ENCODE peak calls at places on chromosome 19, in ten cellular contexts. J is stomach, L is Peyer's patch, C is endodermal cell, I is dorsolateral prefrontal cortex, V is cardiac muscle cell, B is uterus, O is upper lobe of right lung, T is tibial artery, X is lung. F is an unnamed sample.

GRCh38 chr19:16368385-16369305 is 44.0 kb downstream of the KLF2 start:
- DNase-seq in B (no peak), V (no peak), C (no peak), L (peak), I (no peak), J (no peak), T (no peak), O (no peak), X (no peak), F (peak)

GRCh38 chr19:17627921-17628320 is 60.2 kb downstream of the UNC13A start:
- DNase-seq in I (no peak), L (no peak), V (no peak), O (no peak), X (no peak), T (no peak), C (peak), J (no peak), B (no peak), F (no peak)

GRCh38 chr19:14418743-14419037 is 451 bp downstream of the DDX39A start:
- DNase-seq in V (no peak), I (no peak), O (no peak), J (no peak), L (no peak), X (no peak), T (no peak), B (no peak), C (no peak), F (no peak)

GRCh38 chr19:29260477-29261317 is 47.7 kb upstream of the UQCRFS1 start:
- DNase-seq in L (no peak), T (no peak), B (no peak), X (no peak), C (peak), O (no peak), J (no peak), I (no peak), V (peak), F (no peak)

GRCh38 chr19:18274303-18274775 is at the start of gene IQCN:
- DNase-seq in B (peak), V (peak), J (peak), T (peak), O (no peak), X (no peak), I (no peak), L (peak), C (peak), F (peak)

GRCh38 chr19:41997121-41997850 is 3.3 kb upstream of the ATP1A3 start:
- DNase-seq in T (no peak), I (no peak), C (peak), L (no peak), X (no peak), O (no peak), J (peak), V (peak), B (no peak), F (peak)

GRCh38 chr19:33156354-33156753 is 24.4 kb downstream of the WDR88 start:
- DNase-seq in L (no peak), J (no peak), X (no peak), O (no peak), I (no peak), V (peak), C (peak), T (no peak), B (no peak), F (no peak)

GRCh38 chr19:3370728-3371591 is 4.6 kb downstream of the NFIC start:
- DNase-seq in V (no peak), X (no peak), O (no peak), T (no peak), L (no peak), I (no peak), B (no peak), J (no peak), C (no peak), F (no peak)

GRCh38 chr19:28213476-28214082 is 999.4 kb downstream of the UQCRFS1 start:
- DNase-seq in I (no peak), L (no peak), B (no peak), O (no peak), T (no peak), J (no peak), C (no peak), V (no peak), X (no peak), F (no peak)

GRCh38 chr19:18205180-18205915 is 1.5 kb upstream of the RAB3A start:
- DNase-seq in C (peak), B (peak), J (peak), O (peak), T (peak), L (peak), V (peak), I (peak), X (peak), F (peak)

GRCh38 chr19:13118424-13119193 is 545 bp downstream of the NACC1 start:
- DNase-seq in C (peak), X (peak), T (no peak), O (peak), L (peak), V (peak), I (no peak), B (no peak), J (peak), F (no peak)

GRCh38 chr19:55393362-55393761 is 7.6 kb downstream of the RPL28 start:
- DNase-seq in I (no peak), J (no peak), X (no peak), T (no peak), B (no peak), O (no peak), C (no peak), L (no peak), V (peak), F (no peak)
- H3K4me3 ChIP-seq in I (no peak), J (no peak), X (no peak), T (no peak), B (no peak), O (no peak), C (no peak), L (no peak), V (no peak), F (no peak)

GRCh38 chr19:8148410-8149231 is 771 bp downstream of the FBN3 start:
- DNase-seq in C (peak), J (no peak), O (peak), L (no peak), V (no peak), X (no peak), I (no peak), B (no peak), T (no peak), F (no peak)

GRCh38 chr19:8148088-8148409 is 1.3 kb downstream of the FBN3 start:
- DNase-seq in I (no peak), L (no peak), C (no peak), X (no peak), V (no peak), J (no peak), T (no peak), B (no peak), O (no peak), F (no peak)

GRCh38 chr19:8145969-8146368 is 3.4 kb downstream of the FBN3 start:
- DNase-seq in X (no peak), T (no peak), I (no peak), B (no peak), O (peak), C (peak), J (no peak), V (no peak), L (no peak), F (no peak)

GRCh38 chr19:8147579-8147978 is 1.8 kb downstream of the FBN3 start:
- DNase-seq in T (no peak), X (peak), L (no peak), J (no peak), O (peak), B (no peak), I (no peak), V (no peak), C (no peak), F (no peak)

GRCh38 chr19:8146877-8147575 is 2.4 kb downstream of the FBN3 start:
- DNase-seq in C (no peak), O (peak), I (no peak), L (no peak), B (no peak), X (no peak), T (no peak), J (no peak), V (no peak), F (no peak)
- H3K27ac ChIP-seq in C (no peak), O (no peak), I (no peak), L (no peak), B (no peak), X (no peak), T (no peak), J (no peak), V (no peak), F (no peak)

GRCh38 chr19:46622118-46622446 is 2.8 kb downstream of the PTGIR start:
- DNase-seq in C (no peak), J (no peak), V (no peak), O (no peak), X (no peak), T (no peak), B (no peak), L (no peak), I (no peak), F (no peak)

GRCh38 chr19:46618670-46619231 is 6.1 kb downstream of the PTGIR start:
- DNase-seq in I (no peak), O (no peak), X (no peak), V (peak), T (no peak), B (no peak), L (no peak), C (no peak), J (peak), F (peak)

GRCh38 chr19:46620716-46621115 is 4.2 kb downstream of the PTGIR start:
- DNase-seq in I (no peak), B (no peak), J (no peak), C (no peak), O (no peak), X (no peak), T (no peak), L (no peak), V (peak), F (no peak)

GRCh38 chr19:46621191-46622117 is 3.4 kb downstream of the PTGIR start:
- DNase-seq in C (no peak), V (no peak), O (no peak), B (no peak), L (no peak), I (no peak), J (no peak), X (no peak), T (no peak), F (no peak)

DNA sequence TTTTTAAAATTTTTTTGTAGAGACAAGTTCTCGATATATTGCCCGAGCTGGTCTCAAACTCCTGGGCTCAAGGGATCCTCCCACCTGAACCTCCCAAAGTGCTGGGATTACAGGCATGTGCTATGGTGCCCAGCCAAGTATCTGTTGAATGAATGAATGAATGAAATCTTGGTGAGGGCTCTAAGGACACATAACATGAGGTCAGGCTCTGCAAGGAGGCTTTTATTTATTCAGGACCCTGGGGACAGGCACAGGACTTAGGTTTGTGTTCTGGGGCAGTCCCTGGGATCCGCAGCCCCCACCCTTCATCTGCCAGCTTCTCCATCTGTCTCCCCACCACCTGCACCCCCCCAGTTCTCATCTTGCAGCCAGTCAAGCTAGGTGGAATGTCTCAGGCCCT is 4.6 kb downstream of the PTGIR start:
- DNase-seq in B (no peak), L (no peak), C (no peak), J (no peak), T (no peak), O (no peak), X (no peak), I (no peak), V (no peak), F (no peak)
- H3K4me3 ChIP-seq in B (no peak), L (no peak), C (no peak), J (no peak), T (peak), O (no peak), X (no peak), I (no peak), V (no peak), F (no peak)

DNA sequence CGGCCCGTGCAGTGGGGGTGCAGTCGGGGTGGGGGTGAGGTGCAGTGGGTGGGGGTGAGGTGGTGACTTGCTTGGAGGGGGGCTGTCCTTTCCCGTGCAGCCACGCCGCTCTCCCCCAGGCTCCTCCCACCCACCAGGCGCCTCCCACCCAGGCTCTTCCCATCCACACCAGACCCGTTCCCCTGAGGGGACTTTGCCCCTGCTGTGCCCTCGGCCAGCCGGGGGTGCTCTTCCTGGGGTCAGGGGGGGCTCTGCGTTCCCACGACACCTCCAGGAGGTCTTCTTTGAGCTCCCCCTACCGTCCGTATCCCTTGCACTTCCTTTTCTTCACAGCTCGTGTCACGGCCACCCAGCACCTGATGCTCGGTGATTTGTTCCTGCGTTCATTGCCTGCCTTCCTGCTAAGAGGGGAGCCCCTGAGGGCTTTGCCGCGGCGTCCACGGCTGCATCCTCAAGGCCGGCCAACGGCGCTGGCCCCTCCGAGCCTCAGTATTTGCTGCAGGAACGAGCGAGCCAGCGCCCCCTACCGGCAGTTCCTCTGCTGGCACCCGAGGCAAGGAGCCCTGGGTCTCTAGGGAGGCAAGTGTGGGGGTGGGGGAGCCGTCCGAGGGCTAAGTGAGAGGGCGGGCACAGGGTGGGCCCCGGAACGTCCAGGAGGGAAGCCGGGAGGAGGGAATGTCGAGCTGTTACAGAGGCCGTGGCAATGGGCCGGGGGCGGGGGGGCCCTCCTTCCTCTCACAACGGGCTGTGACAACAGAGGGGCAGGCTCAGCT is 11.8 kb downstream of the LRRC4B start:
- DNase-seq in X (peak), J (peak), B (peak), C (peak), V (peak), O (peak), I (peak), T (peak), L (peak), F (peak)
- H3K27ac ChIP-seq in X (no peak), J (peak), B (peak), C (no peak), V (peak), O (no peak), I (peak), T (no peak), L (no peak), F (no peak)

DNA sequence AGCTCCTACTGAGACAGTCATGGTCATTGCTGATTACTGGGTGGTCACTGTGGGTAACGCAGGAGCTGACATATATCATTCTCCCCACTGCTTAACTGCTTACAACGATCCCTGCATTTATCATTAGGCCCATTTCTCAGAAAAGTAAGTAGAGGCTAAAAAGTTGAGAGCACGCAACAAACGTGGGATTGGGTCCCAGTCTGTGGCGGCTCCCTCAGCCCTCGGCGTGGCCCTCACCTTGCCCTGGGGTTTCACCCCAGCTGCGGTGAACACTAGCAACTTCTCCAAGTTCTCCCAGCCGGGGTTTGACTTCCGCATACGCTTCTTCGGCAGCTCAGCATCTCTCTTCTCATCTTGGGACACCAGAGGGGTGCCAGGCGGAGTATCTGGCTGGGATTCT is 2.5 kb downstream of the PNKP start:
- DNase-seq in C (no peak), L (no peak), J (no peak), B (no peak), X (no peak), O (no peak), V (no peak), T (no peak), I (no peak), F (no peak)
- H3K4me3 ChIP-seq in C (no peak), L (no peak), J (no peak), B (no peak), X (no peak), O (no peak), V (no peak), T (no peak), I (no peak), F (no peak)